ENCODE peak calls at places on chromosomes 16 and 17, in eight cellular contexts. T is astrocyte of the hippocampus; O is lower leg skin; L is adipocyte; B is CD8-positive, alpha-beta memory T cell; J is NCI-H748 treated with DMSO at 0.1 percent for 48 hours; Y is A549; U is HFFc6. N is an unnamed sample.

GRCh38 chr17:1758812-1759211 is 3.0 kb upstream of the SERPINF1 start:
- DNase-seq in T (no peak), O (no peak), L (no peak), B (no peak), J (no peak), Y (no peak), U (no peak), N (no peak)

GRCh38 chr16:1344499-1344898 is 7.2 kb downstream of the TSR3 start:
- DNase-seq in T (no peak), O (no peak), L (no peak), B (no peak), J (no peak), Y (no peak), U (no peak), N (no peak)

GRCh38 chr17:71361691-71362450 is 758.9 kb upstream of the SOX9 start:
- DNase-seq in T (peak), O (no peak), L (peak), B (no peak), J (no peak), Y (no peak), U (no peak), N (no peak)

GRCh38 chr16:10752843-10753523 is 9.3 kb downstream of the NUBP1 start:
- DNase-seq in T (no peak), O (peak), L (no peak), B (no peak), J (no peak), Y (no peak), U (no peak), N (peak)

GRCh38 chr17:28610372-28610771 is 3.6 kb downstream of the RSKR start:
- DNase-seq in T (no peak), O (no peak), L (no peak), B (no peak), J (no peak), Y (no peak), U (no peak), N (no peak)

GRCh38 chr16:73202176-73202729 is 154.3 kb upstream of the ZFHX3 start:
- DNase-seq in T (peak), O (no peak), L (peak), B (no peak), J (no peak), Y (no peak), U (peak), N (no peak)

GRCh38 chr17:73027130-73027741 is 65.3 kb downstream of the SLC39A11 start:
- DNase-seq in T (peak), O (no peak), L (peak), B (no peak), J (no peak), Y (no peak), U (peak), N (no peak)

GRCh38 chr16:30367349-30368009 is 2.8 kb downstream of the TBC1D10B start:
- DNase-seq in T (no peak), O (no peak), L (no peak), B (no peak), J (no peak), Y (no peak), U (no peak), N (no peak)

GRCh38 chr17:56690441-56691291 is 97.2 kb downstream of the NOG start:
- DNase-seq in T (peak), O (no peak), L (no peak), B (no peak), J (no peak), Y (no peak), U (no peak), N (no peak)

GRCh38 chr16:83023640-83024039 is 396.9 kb downstream of the CDH13 start:
- DNase-seq in T (no peak), O (no peak), L (no peak), B (no peak), J (no peak), Y (no peak), U (no peak), N (no peak)

GRCh38 chr17:75036643-75037268 is 10.0 kb downstream of the ATP5PD start:
- DNase-seq in T (peak), O (peak), L (no peak), B (peak), J (peak), Y (peak), U (no peak), N (peak)

GRCh38 chr16:59527206-59527997 is 793.3 kb upstream of the GOT2 start:
- DNase-seq in T (peak), O (no peak), L (peak), B (no peak), J (no peak), Y (peak), U (peak), N (no peak)

GRCh38 chr16:78105517-78105916 is 6.1 kb downstream of the WWOX start:
- DNase-seq in T (no peak), O (no peak), L (no peak), B (no peak), J (no peak), Y (no peak), U (no peak), N (no peak)

GRCh38 chr17:66527335-66527734 is 224.9 kb downstream of the PRKCA start:
- DNase-seq in T (no peak), O (no peak), L (no peak), B (no peak), J (no peak), Y (no peak), U (no peak), N (no peak)